ENCODE peak calls at places on chromosomes 5 and 9, in ten cellular contexts. S is OCI-LY7; G is pulmonary artery endothelial cell; M is activated CD8-positive, alpha-beta T cell treated with anti-CD3 and anti-CD28 coated beads for 36 hours; X is left colon; Q is heart left ventricle; A is GM20000; H is central memory CD8-positive, alpha-beta T cell; B is mucosa of gallbladder; I is heart right ventricle. J is an unnamed sample.
A peak's percentile ranks its signal among the peaks of the same experiment; 100 is the strongest.

GRCh38 chr9:133726401-133727276 is 11.5 kb downstream of the SARDH start:
- DNase-seq in H (no peak), A (peak; percentile 73), I (peak; percentile 65), M (peak; percentile 80), Q (peak; percentile 49), B (peak; percentile 46), G (no peak), S (peak; percentile 64), X (peak; percentile 31), J (peak; percentile 66)

GRCh38 chr9:17757816-17758215 is 178.9 kb downstream of the SH3GL2 start:
- DNase-seq in H (no peak), A (no peak), M (no peak), B (no peak), I (no peak), Q (no peak), G (no peak), X (no peak), S (no peak), J (no peak)

GRCh38 chr5:81826128-81826527 is 75.2 kb upstream of the SSBP2 start:
- DNase-seq in M (no peak), B (peak; percentile 38), I (no peak), X (no peak), G (no peak), H (no peak), S (no peak), Q (no peak), A (no peak), J (no peak)

GRCh38 chr5:97231025-97231636 is 48.1 kb upstream of the RIOK2 start:
- DNase-seq in I (no peak), X (no peak), S (peak; percentile 65), M (peak; percentile 47), B (peak; percentile 56), Q (no peak), H (no peak), G (peak; percentile 22), A (peak; percentile 46), J (peak; percentile 69)

GRCh38 chr9:19026375-19026774 is 6.6 kb downstream of the SAXO1 start:
- DNase-seq in A (peak; percentile 33), Q (no peak), B (no peak), X (no peak), M (peak; percentile 56), S (no peak), H (no peak), I (no peak), G (no peak), J (no peak)

GRCh38 chr9:122382901-122383850 is 12.4 kb downstream of the PTGS1 start:
- DNase-seq in H (no peak), I (no peak), M (no peak), A (no peak), Q (no peak), S (no peak), X (no peak), B (no peak), G (no peak), J (no peak)

GRCh38 chr5:88883059-88883565 is at the start of gene MEF2C:
- DNase-seq in X (peak; percentile 67), A (peak; percentile 76), S (peak; percentile 78), G (peak; percentile 89), H (no peak), Q (peak; percentile 86), B (peak; percentile 80), I (peak; percentile 81), M (no peak), J (peak; percentile 97)

GRCh38 chr5:9034671-9035070 is 511.2 kb downstream of the SEMA5A start:
- DNase-seq in S (no peak), Q (no peak), X (no peak), B (no peak), A (no peak), H (no peak), M (no peak), I (no peak), G (no peak), J (no peak)

GRCh38 chr5:35213608-35214007 is 16.7 kb downstream of the PRLR start:
- DNase-seq in M (peak; percentile 35), X (no peak), I (no peak), H (no peak), B (no peak), Q (no peak), G (no peak), S (no peak), A (no peak), J (no peak)

GRCh38 chr5:178074266-178074952 is 38.9 kb upstream of the N4BP3 start:
- DNase-seq in M (peak; percentile 67), H (no peak), Q (no peak), A (no peak), B (no peak), G (no peak), I (no peak), X (no peak), S (peak; percentile 65), J (no peak)

GRCh38 chr5:140148508-140148907 is 22.8 kb downstream of the IGIP start:
- DNase-seq in X (no peak), G (no peak), I (no peak), M (no peak), S (no peak), Q (no peak), H (no peak), B (no peak), A (no peak), J (no peak)

GRCh38 chr5:133818031-133818431 is 150.4 kb downstream of the C5orf15 start:
- DNase-seq in Q (peak; percentile 58), S (no peak), I (peak; percentile 39), H (no peak), M (no peak), A (no peak), B (peak; percentile 94), X (no peak), G (no peak), J (no peak)

GRCh38 chr9:133154097-133154989 is 9.4 kb downstream of the GBGT1 start:
- DNase-seq in Q (peak; percentile 13), G (no peak), I (no peak), S (no peak), A (no peak), M (no peak), X (no peak), B (no peak), H (no peak), J (no peak)

GRCh38 chr5:11383506-11384095 is 520.6 kb downstream of the CTNND2 start:
- DNase-seq in S (no peak), X (no peak), Q (no peak), I (no peak), A (no peak), B (no peak), H (no peak), G (no peak), M (no peak), J (no peak)

GRCh38 chr5:177403194-177403825 is 2.8 kb upstream of the PFN3 start:
- DNase-seq in S (peak; percentile 32), I (no peak), M (peak; percentile 71), A (peak; percentile 76), H (peak; percentile 49), G (no peak), Q (no peak), X (peak; percentile 55), B (no peak), J (no peak)

GRCh38 chr5:56433039-56433438 is 199.9 kb upstream of the ANKRD55 start:
- DNase-seq in X (no peak), A (no peak), B (no peak), G (no peak), H (no peak), Q (no peak), I (no peak), S (no peak), M (no peak), J (no peak)

GRCh38 chr5:81184749-81185110 is 48.4 kb upstream of the CKMT2 start:
- DNase-seq in H (no peak), G (no peak), B (no peak), A (no peak), I (no peak), M (no peak), X (no peak), S (no peak), Q (no peak), J (no peak)

GRCh38 chr5:36552626-36553393 is 53.6 kb upstream of the SLC1A3 start:
- DNase-seq in Q (peak; percentile 45), I (no peak), G (no peak), M (no peak), X (no peak), S (no peak), B (no peak), H (no peak), A (no peak), J (no peak)

GRCh38 chr5:67536892-67537291 is 340.3 kb upstream of the CD180 start:
- DNase-seq in A (no peak), H (no peak), I (no peak), X (no peak), G (no peak), S (no peak), M (no peak), Q (no peak), B (no peak), J (no peak)